ENCODE peak calls at places on chromosomes 3 and 15, in seven cellular contexts. U, T, P, C, D, K and W are unnamed samples.

GRCh38 chr3:52109556-52110380 is 44.5 kb downstream of the POC1A start:
- DNase-seq in P (no peak), T (no peak), K (no peak), D (no peak), U (no peak), C (no peak), W (no peak)

GRCh38 chr3:21785765-21786453 is 34.9 kb upstream of the ZNF385D start:
- DNase-seq in U (no peak), T (no peak), P (no peak), C (no peak), K (no peak), D (no peak), W (no peak)

GRCh38 chr3:171376125-171376947 is 83.9 kb downstream of the TNIK start:
- DNase-seq in K (no peak), T (no peak), D (no peak), C (peak), U (peak), P (no peak), W (no peak)

GRCh38 chr3:168249539-168250414 is 154.1 kb upstream of the GOLIM4 start:
- DNase-seq in T (peak), D (peak), U (peak), K (peak), P (peak), C (peak), W (peak)

GRCh38 chr3:165204445-165204844 is 8.3 kb upstream of the SLITRK3 start:
- DNase-seq in K (no peak), C (no peak), T (no peak), D (no peak), U (no peak), P (no peak), W (no peak)

GRCh38 chr3:133996251-133996661 is 33.5 kb downstream of the SLCO2A1 start:
- DNase-seq in P (no peak), U (no peak), D (no peak), C (no peak), T (peak), K (no peak), W (no peak)

GRCh38 chr3:39126532-39127071 is 19.1 kb downstream of the TTC21A start:
- DNase-seq in D (no peak), C (peak), K (peak), P (no peak), T (peak), U (peak), W (no peak)

GRCh38 chr3:65563844-65564243 is 474.9 kb downstream of the MAGI1 start:
- DNase-seq in K (no peak), P (no peak), U (no peak), D (no peak), C (no peak), T (no peak), W (no peak)

GRCh38 chr15:99963096-99963825 is 230.0 kb upstream of the LYSMD4 start:
- DNase-seq in U (peak), C (no peak), D (peak), P (no peak), K (no peak), T (no peak), W (no peak)

GRCh38 chr15:56537881-56538280 is 72.9 kb upstream of the MNS1 start:
- DNase-seq in K (no peak), U (no peak), D (no peak), C (no peak), T (no peak), P (peak), W (no peak)

GRCh38 chr15:47332481-47332880 is 384.8 kb upstream of the SEMA6D start:
- DNase-seq in D (no peak), P (no peak), U (no peak), K (no peak), T (no peak), C (no peak), W (no peak)

GRCh38 chr3:167012691-167013090 is 367.4 kb downstream of the ZBBX start:
- DNase-seq in D (no peak), U (no peak), C (no peak), K (no peak), T (no peak), P (no peak), W (no peak)

GRCh38 chr3:125146601-125147490 is 65.7 kb downstream of the SLC12A8 start:
- DNase-seq in C (no peak), T (no peak), P (no peak), U (no peak), D (no peak), K (no peak), W (no peak)

GRCh38 chr15:86591994-86592746 is 512.5 kb downstream of the AGBL1 start:
- DNase-seq in C (no peak), K (no peak), P (peak), D (peak), T (no peak), U (no peak), W (no peak)

GRCh38 chr3:159732172-159733111 is 256.2 kb upstream of the IL12A start:
- DNase-seq in P (no peak), C (peak), U (peak), T (peak), K (no peak), D (no peak), W (no peak)

GRCh38 chr15:85879334-85880163 is 84.8 kb upstream of the KLHL25 start:
- DNase-seq in C (no peak), U (no peak), K (peak), P (no peak), T (peak), D (no peak), W (no peak)

GRCh38 chr3:124635169-124635539 is 95.1 kb upstream of the UMPS start:
- DNase-seq in U (no peak), T (no peak), P (no peak), D (no peak), C (no peak), K (no peak), W (no peak)

GRCh38 chr3:150508401-150508800 is 37.9 kb downstream of the SERP1 start:
- DNase-seq in P (no peak), T (no peak), U (peak), C (no peak), D (no peak), K (no peak), W (no peak)

GRCh38 chr3:112671930-112672715 is 31.2 kb upstream of the CCDC80 start:
- DNase-seq in U (peak), P (no peak), C (peak), T (no peak), K (peak), D (no peak), W (no peak)

GRCh38 chr3:117666827-117667226 is 957.2 kb downstream of the TUSC7 start:
- DNase-seq in P (no peak), C (no peak), D (no peak), T (no peak), K (no peak), U (no peak), W (no peak)

GRCh38 chr3:138031536-138031935 is 21.6 kb downstream of the CLDN18 start:
- DNase-seq in U (no peak), D (no peak), K (no peak), P (no peak), C (no peak), T (no peak), W (no peak)

GRCh38 chr3:153614563-153614962 is 452.5 kb downstream of the RAP2B start:
- DNase-seq in K (peak), D (no peak), C (peak), U (peak), P (no peak), T (no peak), W (no peak)

GRCh38 chr15:76060098-76060989 is 559 bp downstream of the TMEM266 start:
- DNase-seq in T (no peak), D (no peak), U (no peak), C (no peak), K (no peak), P (no peak), W (no peak)

GRCh38 chr15:69271217-69271616 is 27.5 kb upstream of the PAQR5 start:
- DNase-seq in D (no peak), C (no peak), K (no peak), U (no peak), T (no peak), P (no peak), W (no peak)

GRCh38 chr15:70505411-70505919 is 257.9 kb downstream of the UACA start:
- DNase-seq in K (peak), T (no peak), C (peak), U (peak), P (no peak), D (no peak), W (peak)

GRCh38 chr15:78618064-78618463 is 2.7 kb downstream of the CHRNA3 start:
- DNase-seq in K (no peak), C (no peak), P (no peak), D (no peak), T (no peak), U (no peak), W (no peak)

GRCh38 chr3:23919628-23920027 is 2.7 kb downstream of the RPL15 start:
- DNase-seq in D (no peak), P (no peak), U (no peak), K (no peak), T (no peak), C (no peak), W (no peak)

GRCh38 chr3:133673746-133674145 is 12.0 kb upstream of the TOPBP1 start:
- DNase-seq in K (no peak), T (no peak), D (no peak), U (no peak), P (no peak), C (no peak), W (no peak)

GRCh38 chr15:48355377-48355776 is 24.1 kb downstream of the DUT start:
- DNase-seq in T (no peak), P (no peak), K (no peak), D (no peak), U (no peak), C (no peak), W (no peak)

GRCh38 chr3:32082727-32083126 is 23.7 kb upstream of the GPD1L start:
- DNase-seq in K (no peak), C (peak), T (no peak), U (no peak), D (peak), P (no peak), W (no peak)

GRCh38 chr3:32076566-32076965 is 29.9 kb upstream of the GPD1L start:
- DNase-seq in U (no peak), C (no peak), K (no peak), T (no peak), D (no peak), P (no peak), W (no peak)

GRCh38 chr3:32078864-32079263 is 27.6 kb upstream of the GPD1L start:
- DNase-seq in D (no peak), T (no peak), P (no peak), K (no peak), C (no peak), U (no peak), W (no peak)

GRCh38 chr3:32078085-32078634 is 28.3 kb upstream of the GPD1L start:
- DNase-seq in T (no peak), C (no peak), U (no peak), D (no peak), P (no peak), K (no peak), W (no peak)

GRCh38 chr3:32077260-32078084 is 28.9 kb upstream of the GPD1L start:
- DNase-seq in P (no peak), D (no peak), T (no peak), K (no peak), C (no peak), U (no peak), W (no peak)
- TF ChIP-seq CTCF in P (no peak), D (no peak), T (no peak), K (no peak), C (no peak), U (no peak), W (no peak)

GRCh38 chr3:67946446-67946845 is 292.0 kb upstream of the SUCLG2 start:
- DNase-seq in C (no peak), K (no peak), P (no peak), T (no peak), U (no peak), D (no peak), W (no peak)
- TF ChIP-seq CTCF in C (no peak), K (no peak), P (no peak), T (no peak), U (no peak), D (no peak), W (no peak)

GRCh38 chr15:51289290-51289689 is 49.1 kb downstream of the CYP19A1 start:
- DNase-seq in P (no peak), T (no peak), K (no peak), U (no peak), C (no peak), D (no peak), W (no peak)

GRCh38 chr15:51288143-51289065 is 50.0 kb downstream of the CYP19A1 start:
- DNase-seq in D (no peak), C (no peak), T (no peak), U (no peak), P (no peak), K (no peak), W (no peak)

GRCh38 chr15:51283026-51283425 is 55.4 kb downstream of the CYP19A1 start:
- DNase-seq in U (no peak), T (no peak), K (no peak), C (no peak), D (no peak), P (no peak), W (no peak)

GRCh38 chr15:51284871-51285270 is 53.5 kb downstream of the CYP19A1 start:
- DNase-seq in U (no peak), K (no peak), P (no peak), D (no peak), T (no peak), C (no peak), W (no peak)

GRCh38 chr15:51286816-51287215 is 51.6 kb downstream of the CYP19A1 start:
- DNase-seq in U (no peak), K (no peak), P (no peak), T (peak), C (no peak), D (no peak), W (no peak)
- TF ChIP-seq CTCF in U (peak), K (no peak), P (no peak), T (peak), C (no peak), D (no peak), W (no peak)

DNA sequence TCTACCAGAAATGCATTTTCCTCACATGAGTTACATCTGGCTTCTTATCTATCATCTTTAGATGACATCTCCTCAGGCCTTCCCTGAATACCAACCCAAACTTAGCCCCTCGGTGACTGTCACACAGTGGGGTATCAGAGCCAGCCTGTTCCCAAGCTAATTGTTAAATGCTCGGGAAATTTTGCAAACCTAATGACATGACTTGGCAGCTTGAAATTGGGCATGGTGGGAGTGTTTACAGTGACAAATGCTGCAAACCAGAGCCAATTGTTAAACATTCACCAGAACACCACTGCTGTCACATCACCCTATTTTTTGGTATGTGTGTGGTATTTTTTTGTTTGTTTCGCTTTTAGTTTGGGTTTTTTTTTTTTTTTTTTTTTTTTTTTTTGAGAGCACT is 130.8 kb downstream of the HCN4 start:
- DNase-seq in U (no peak), T (no peak), D (no peak), P (no peak), K (peak), C (no peak), W (no peak)
- TF ChIP-seq CTCF in U (no peak), T (no peak), D (no peak), P (no peak), K (no peak), C (no peak), W (no peak)

DNA sequence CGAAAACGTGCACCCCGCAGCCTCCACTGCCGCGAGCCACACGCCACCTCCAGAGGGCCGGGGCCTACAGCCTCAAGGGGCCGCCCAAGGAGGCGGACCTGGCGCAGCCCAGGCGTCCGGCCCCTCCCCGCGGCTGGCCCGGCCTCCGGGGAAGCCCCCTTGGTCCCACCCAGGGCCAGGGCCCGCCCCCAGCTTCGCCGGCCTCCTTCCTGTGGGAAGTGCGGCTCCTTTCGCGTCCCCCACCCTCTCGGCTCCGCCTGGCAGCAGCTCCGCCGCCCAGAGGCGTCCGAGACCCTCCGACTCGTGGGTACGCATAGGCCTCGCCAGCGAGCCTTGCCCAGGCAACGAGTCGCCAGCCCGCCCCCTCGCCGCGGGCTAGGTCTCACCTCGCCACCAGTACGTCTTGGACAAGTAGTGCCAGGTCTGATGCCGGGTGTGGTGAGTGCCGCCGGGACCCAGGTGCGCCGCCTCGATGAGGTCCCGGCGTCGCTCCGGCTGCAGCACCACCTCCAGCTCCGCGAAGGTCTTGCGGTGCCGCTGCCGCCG is 640 bp downstream of the ZBTB11 start:
- DNase-seq in C (peak), U (peak), T (peak), P (peak), D (peak), K (peak), W (peak)
- TF ChIP-seq CTCF in C (peak), U (peak), T (no peak), P (no peak), D (no peak), K (no peak), W (no peak)

GRCh38 chr3:30628931-30629590 is 22.7 kb downstream of the TGFBR2 start:
- DNase-seq in C (peak), K (peak), T (no peak), P (no peak), U (no peak), D (no peak), W (no peak)
- TF ChIP-seq CTCF in C (peak), K (peak), T (peak), P (peak), U (peak), D (no peak), W (no peak)